ENCODE peak calls at places on chromosomes 6 and 20, in seven cellular contexts. D is mucosa of descending colon; Z is AG20443; E is A549; A is mesenchymal stem cell; Q is ureter; K is CD8-positive, alpha-beta T cell. X is an unnamed sample.

GRCh38 chr6:16929814-16930213 is 168.6 kb upstream of the ATXN1 start:
- DNase-seq in D (no peak), Z (peak; percentile 87), E (no peak), A (peak; percentile 98), Q (no peak), K (no peak), X (no peak)

GRCh38 chr6:678515-678914 is 14.4 kb downstream of the EXOC2 start:
- DNase-seq in D (no peak), Z (no peak), E (no peak), A (peak; percentile 39), Q (no peak), K (no peak), X (no peak)

GRCh38 chr6:53956068-53956711 is 155.1 kb upstream of the MLIP start:
- DNase-seq in D (peak; percentile 84), Z (peak; percentile 77), E (peak; percentile 74), A (peak; percentile 73), Q (peak; percentile 75), K (no peak), X (no peak)

GRCh38 chr20:38060536-38060935 is 27.0 kb downstream of the RPRD1B start:
- DNase-seq in D (no peak), Z (no peak), E (no peak), A (peak; percentile 35), Q (no peak), K (no peak), X (no peak)

GRCh38 chr20:20611165-20611564 is 101.3 kb downstream of the RALGAPA2 start:
- DNase-seq in D (no peak), Z (no peak), E (no peak), A (no peak), Q (no peak), K (no peak), X (no peak)

GRCh38 chr20:31569163-31570020 is 35.7 kb upstream of the ID1 start:
- DNase-seq in D (peak; percentile 77), Z (peak; percentile 50), E (peak; percentile 64), A (peak; percentile 71), Q (peak; percentile 74), K (peak; percentile 62), X (peak; percentile 47)

GRCh38 chr6:1001655-1002349 is 308.9 kb upstream of the EXOC2 start:
- DNase-seq in D (no peak), Z (peak; percentile 52), E (no peak), A (no peak), Q (no peak), K (no peak), X (no peak)

GRCh38 chr6:11094411-11094851 is 797 bp downstream of the SMIM13 start:
- DNase-seq in D (peak; percentile 73), Z (peak; percentile 58), E (peak; percentile 18), A (peak; percentile 69), Q (peak; percentile 52), K (peak; percentile 36), X (peak; percentile 39)

GRCh38 chr6:167404385-167405049 is 79.6 kb downstream of the TTLL2 start:
- DNase-seq in D (no peak), Z (no peak), E (no peak), A (no peak), Q (no peak), K (no peak), X (no peak)

X was measured in stimulated activated naive B cell treated with anti-CD40 and anti-IgM and Interleukin-4, amounts not matched to agents 10 μg/mL and 1 μg/mL and 100 μg/mL, for 72 hours.